ENCODE peak calls at places on chromosomes 7 and 10, in nine cellular contexts. X is NCI-H2171 treated with DMSO at 0.1 percent for 48 hours; M is EH; L is stimulated activated CD4-positive, alpha-beta T cell treated with anti-CD3 and anti-CD28 coated beads, Interleukin-1b, Interleukin-23, amount 100 ng/mL, for 1 hour; W is NCI-H748 treated with DMSO at 0.1 percent for 48 hours; N is effector CD4-positive, alpha-beta T cell; D is D341Med; U is T-cell; S is vagina. A is an unnamed sample.

GRCh38 chr7:92695308-92696261 is 105.4 kb upstream of the FAM133B start:
- DNase-seq in U (no peak), L (no peak), X (no peak), N (no peak), S (no peak), W (no peak), M (peak; percentile 93), D (no peak), A (no peak)

GRCh38 chr7:157211710-157212109 is 73.0 kb downstream of the UBE3C start:
- DNase-seq in M (peak; percentile 38), N (no peak), D (peak; percentile 65), L (no peak), X (peak; percentile 93), S (no peak), W (no peak), U (no peak), A (no peak)

GRCh38 chr10:114783686-114784085 is 37.9 kb upstream of the FHIP2A start:
- DNase-seq in D (no peak), X (no peak), W (no peak), S (no peak), U (no peak), N (no peak), L (no peak), M (no peak), A (no peak)

GRCh38 chr7:100827330-100828226 is at the start of gene EPHB4:
- DNase-seq in S (no peak), L (no peak), X (peak; percentile 71), W (peak; percentile 1), M (peak; percentile 88), U (no peak), N (no peak), D (peak; percentile 86), A (no peak)

GRCh38 chr7:29482056-29482455 is 81.6 kb upstream of the PRR15 start:
- DNase-seq in M (no peak), W (no peak), D (no peak), X (no peak), S (no peak), U (no peak), N (no peak), L (no peak), A (no peak)

GRCh38 chr7:114652041-114652440 is 237.4 kb downstream of the FOXP2 start:
- DNase-seq in X (no peak), N (no peak), M (no peak), D (no peak), S (no peak), U (no peak), L (no peak), W (peak; percentile 84), A (no peak)

GRCh38 chr10:102065561-102066420 is 642 bp downstream of the HPS6 start:
- DNase-seq in M (peak; percentile 39), U (no peak), N (no peak), S (no peak), X (no peak), D (peak; percentile 59), L (no peak), W (no peak), A (no peak)

GRCh38 chr7:101870361-101871062 is 53.1 kb downstream of the CUX1 start:
- DNase-seq in M (peak; percentile 59), D (peak; percentile 60), X (no peak), U (no peak), W (peak; percentile 31), L (no peak), S (no peak), N (no peak), A (no peak)

GRCh38 chr7:149196151-149196704 is 882 bp downstream of the ZNF282 start:
- DNase-seq in D (peak; percentile 61), U (no peak), X (no peak), S (no peak), M (no peak), W (no peak), N (no peak), L (no peak), A (no peak)

GRCh38 chr7:137572071-137572784 is 228.7 kb upstream of the PTN start:
- DNase-seq in X (no peak), S (no peak), D (no peak), N (no peak), L (no peak), M (no peak), U (no peak), W (no peak), A (no peak)

GRCh38 chr7:5634107-5634950 is 147.1 kb downstream of the RNF216 start:
- DNase-seq in W (no peak), U (no peak), X (peak; percentile 55), D (peak; percentile 91), M (peak; percentile 96), S (no peak), N (no peak), L (no peak), A (peak; percentile 17)

GRCh38 chr7:65968256-65969185 is 13.5 kb downstream of the GUSB start:
- DNase-seq in M (no peak), S (no peak), W (no peak), L (no peak), U (no peak), D (no peak), X (no peak), N (no peak), A (no peak)

GRCh38 chr10:96229568-96230030 is 41.8 kb downstream of the BLNK start:
- DNase-seq in X (peak; percentile 49), D (peak; percentile 70), L (peak; percentile 58), U (peak; percentile 79), S (no peak), N (peak; percentile 50), W (peak; percentile 4), M (peak; percentile 56), A (peak; percentile 51)

GRCh38 chr7:150931199-150931869 is 46.8 kb downstream of the KCNH2 start:
- DNase-seq in W (no peak), D (peak; percentile 72), M (no peak), L (no peak), N (no peak), U (peak; percentile 35), X (peak; percentile 8), S (peak; percentile 55), A (no peak)

GRCh38 chr10:33377658-33378025 is 43.2 kb upstream of the NRP1 start:
- DNase-seq in U (no peak), S (no peak), W (no peak), M (peak; percentile 78), N (no peak), L (no peak), X (no peak), D (no peak), A (no peak)

GRCh38 chr10:2972216-2972615 is 95.1 kb upstream of the PFKP start:
- DNase-seq in S (no peak), L (no peak), M (no peak), D (no peak), W (no peak), X (no peak), U (no peak), N (no peak), A (no peak)

GRCh38 chr10:46304671-46305429 is 18.1 kb downstream of the ANTXRL start:
- DNase-seq in U (no peak), W (no peak), D (no peak), L (no peak), M (no peak), X (no peak), S (no peak), N (no peak), A (no peak)

GRCh38 chr10:34710391-34710751 is 104.7 kb downstream of the PARD3 start:
- DNase-seq in D (no peak), X (no peak), N (no peak), M (peak; percentile 55), W (no peak), U (no peak), S (no peak), L (no peak), A (no peak)

GRCh38 chr7:155224116-155224811 is 73.4 kb upstream of the INSIG1 start:
- DNase-seq in M (no peak), L (no peak), U (no peak), X (peak; percentile 83), W (peak; percentile 93), D (peak; percentile 49), S (no peak), N (no peak), A (no peak)

GRCh38 chr7:103905997-103906396 is 83.5 kb downstream of the RELN start:
- DNase-seq in N (no peak), L (no peak), D (no peak), U (no peak), S (no peak), X (no peak), W (no peak), M (no peak), A (no peak)

GRCh38 chr7:91527460-91527859 is 263.2 kb downstream of the FZD1 start:
- DNase-seq in N (no peak), M (no peak), W (no peak), X (no peak), L (no peak), U (no peak), D (no peak), S (no peak), A (no peak)

GRCh38 chr10:13500201-13500600 is 28.6 kb downstream of the BEND7 start:
- DNase-seq in S (no peak), X (no peak), M (no peak), U (no peak), L (no peak), N (no peak), W (no peak), D (no peak), A (no peak)

GRCh38 chr10:131703941-131704340 is 196.9 kb upstream of the PPP2R2D start:
- DNase-seq in L (no peak), D (no peak), U (no peak), M (no peak), N (no peak), X (no peak), S (peak; percentile 61), W (no peak), A (no peak)

GRCh38 chr7:117603627-117604026 is 123.8 kb downstream of the CFTR start:
- DNase-seq in X (no peak), U (no peak), M (no peak), D (no peak), L (no peak), W (no peak), S (no peak), N (no peak), A (no peak)

GRCh38 chr10:101489355-101489754 is 98.7 kb downstream of the POLL start:
- DNase-seq in M (peak; percentile 47), S (no peak), X (peak; percentile 32), U (no peak), D (no peak), N (no peak), W (peak; percentile 3), L (no peak), A (no peak)

GRCh38 chr10:116183733-116184447 is 89.1 kb downstream of the GFRA1 start:
- DNase-seq in X (no peak), N (no peak), W (no peak), S (no peak), L (no peak), U (no peak), D (no peak), M (peak; percentile 71), A (no peak)

GRCh38 chr10:125411724-125412123 is 251.4 kb upstream of the CTBP2 start:
- DNase-seq in L (no peak), W (no peak), D (no peak), U (no peak), S (no peak), X (no peak), M (peak; percentile 92), N (no peak), A (no peak)

GRCh38 chr10:32239770-32240169 is 107.2 kb downstream of the EPC1 start:
- DNase-seq in L (no peak), W (no peak), S (no peak), N (no peak), X (no peak), M (peak; percentile 82), D (no peak), U (no peak), A (no peak)

GRCh38 chr7:155808551-155809331 is 3.5 kb downstream of the SHH start:
- DNase-seq in U (no peak), D (peak; percentile 67), W (no peak), X (no peak), S (no peak), M (no peak), N (no peak), L (no peak), A (no peak)

GRCh38 chr10:59623823-59624535 is 85.7 kb downstream of the SLC16A9 start:
- DNase-seq in M (no peak), U (no peak), N (no peak), D (no peak), L (no peak), X (no peak), W (no peak), S (no peak), A (no peak)

GRCh38 chr10:31927597-31928530 is 767 bp downstream of the ARHGAP12 start:
- DNase-seq in L (no peak), X (peak; percentile 46), D (peak; percentile 88), S (no peak), N (peak; percentile 41), W (peak; percentile 16), M (peak; percentile 58), U (peak; percentile 51), A (peak; percentile 58)

A was measured in anterior cingulate cortex.